ENCODE peak calls at places on chromosome 19, in seven cellular contexts. I is fibroblast of pulmonary artery, E is lower leg skin, M is kidney, P is transverse colon, G is ascending aorta, T is stomach. Y is an unnamed sample.

GRCh38 chr19:16000024-16000687 is 51.3 kb downstream of the OR10H4 start:
- DNase-seq in I (no peak), E (no peak), G (no peak), M (no peak), T (no peak), P (no peak), Y (no peak)

GRCh38 chr19:31511098-31511497 is 161.9 kb upstream of the TSHZ3 start:
- DNase-seq in I (no peak), E (no peak), P (no peak), T (no peak), M (no peak), G (no peak), Y (no peak)

GRCh38 chr19:49272204-49272603 is 52.8 kb downstream of the SLC6A16 start:
- DNase-seq in E (peak; percentile 18), G (no peak), M (no peak), I (peak; percentile 32), P (no peak), T (no peak), Y (no peak)

GRCh38 chr19:33819875-33820781 is 23.5 kb downstream of the KCTD15 start:
- DNase-seq in I (peak; percentile 88), M (peak; percentile 95), T (peak; percentile 88), G (peak; percentile 30), P (peak; percentile 82), E (peak; percentile 91), Y (peak; percentile 78)

GRCh38 chr19:32879741-32880140 is 10.2 kb upstream of the SLC7A9 start:
- DNase-seq in E (no peak), I (no peak), P (no peak), M (no peak), T (peak; percentile 21), G (no peak), Y (no peak)

GRCh38 chr19:18850560-18851375 is 19.0 kb downstream of the UPF1 start:
- DNase-seq in P (no peak), G (no peak), E (no peak), I (no peak), T (no peak), M (peak; percentile 76), Y (no peak)

GRCh38 chr19:778910-779653 is 18.2 kb upstream of the PTBP1 start:
- DNase-seq in P (peak; percentile 38), E (peak; percentile 84), M (peak; percentile 82), T (no peak), G (no peak), I (peak; percentile 95), Y (no peak)

GRCh38 chr19:42242512-42243409 is at the start of gene GSK3A:
- DNase-seq in G (peak; percentile 98), P (peak; percentile 98), M (peak; percentile 99), I (peak; percentile 100), E (peak; percentile 99), T (peak; percentile 98), Y (peak; percentile 98)

GRCh38 chr19:27746691-27747380 is 1466.1 kb downstream of the UQCRFS1 start:
- DNase-seq in I (peak; percentile 13), T (peak; percentile 39), E (peak; percentile 9), G (no peak), M (peak; percentile 65), P (peak; percentile 21), Y (peak; percentile 59)

GRCh38 chr19:50555447-50556235 is 12.6 kb downstream of the LRRC4B start:
- DNase-seq in G (no peak), E (no peak), P (no peak), I (peak; percentile 11), M (no peak), T (no peak), Y (no peak)

GRCh38 chr19:57803594-57804325 is 11.0 kb downstream of the ZNF552 start:
- DNase-seq in I (peak; percentile 83), G (no peak), T (peak; percentile 43), P (peak; percentile 26), E (no peak), M (no peak), Y (no peak)

GRCh38 chr19:44642375-44642774 is 1.3 kb upstream of the PVR start:
- DNase-seq in M (no peak), T (no peak), E (no peak), P (no peak), G (no peak), I (no peak), Y (no peak)

GRCh38 chr19:44645407-44646048 is 1.8 kb downstream of the PVR start:
- DNase-seq in M (no peak), E (no peak), G (no peak), I (no peak), P (no peak), T (no peak), Y (no peak)

GRCh38 chr19:44644391-44645016 is 794 bp downstream of the PVR start:
- DNase-seq in T (no peak), M (no peak), P (peak; percentile 27), E (no peak), G (no peak), I (peak; percentile 37), Y (peak; percentile 21)

GRCh38 chr19:44641866-44642265 is 1.8 kb upstream of the PVR start:
- DNase-seq in P (no peak), I (no peak), M (no peak), G (no peak), E (no peak), T (no peak), Y (no peak)

GRCh38 chr19:44643605-44644390 is at the start of gene PVR:
- DNase-seq in I (peak; percentile 68), P (peak; percentile 75), G (peak; percentile 18), T (peak; percentile 72), M (peak; percentile 89), E (no peak), Y (peak; percentile 34)
- TF ChIP-seq CTCF in I (no peak), P (no peak), G (no peak), T (no peak), M (no peak), E (no peak), Y (no peak)

GRCh38 chr19:3295581-3295980 is 70.8 kb upstream of the NFIC start:
- DNase-seq in G (no peak), P (no peak), E (no peak), M (no peak), I (no peak), T (no peak), Y (no peak)

GRCh38 chr19:3296446-3296845 is 69.9 kb upstream of the NFIC start:
- DNase-seq in T (no peak), P (no peak), I (no peak), E (no peak), G (no peak), M (no peak), Y (no peak)

GRCh38 chr19:3302755-3303154 is 63.6 kb upstream of the NFIC start:
- DNase-seq in M (no peak), E (no peak), G (no peak), I (no peak), P (no peak), T (no peak), Y (no peak)

GRCh38 chr19:3296034-3296433 is 70.3 kb upstream of the NFIC start:
- DNase-seq in E (no peak), I (no peak), P (no peak), G (no peak), M (no peak), T (no peak), Y (no peak)

DNA sequence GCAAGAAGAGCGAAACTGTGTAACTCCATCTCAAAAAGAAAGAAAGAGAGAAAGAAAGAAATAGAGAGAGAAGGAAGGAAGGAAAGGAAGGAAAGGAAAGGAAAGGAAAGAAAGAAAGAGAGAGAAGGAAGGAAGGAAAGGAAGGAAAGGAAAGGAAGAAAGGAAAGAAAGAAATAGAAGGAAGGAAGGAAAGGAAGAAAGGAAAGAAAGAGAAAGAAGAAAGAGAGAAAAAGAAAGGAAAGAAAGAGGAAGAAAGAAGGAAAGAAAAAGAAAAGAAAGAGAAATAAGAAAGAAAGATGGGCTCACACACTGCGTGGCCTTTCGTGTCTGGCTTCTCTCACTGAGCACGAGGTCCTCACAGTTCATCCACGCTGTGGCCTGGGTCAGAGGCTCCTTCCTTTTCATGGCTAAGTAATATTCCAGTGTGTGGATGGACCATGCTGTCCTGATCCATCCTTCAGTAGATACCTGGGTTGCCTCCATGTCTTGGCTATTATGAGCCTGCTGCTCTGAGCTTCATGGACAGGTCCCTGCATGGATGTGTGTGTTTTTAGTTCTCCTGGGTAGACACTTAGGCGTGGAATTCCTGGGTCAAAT is 67.4 kb upstream of the NFIC start:
- DNase-seq in M (no peak), G (no peak), T (no peak), P (no peak), I (no peak), E (no peak), Y (no peak)
- H3K4me3 ChIP-seq in M (no peak overlapping the region), G (no peak overlapping the region), T (no peak overlapping the region), P (no peak overlapping the region), I (no peak overlapping the region), E (no peak overlapping the region), Y (no peak overlapping the region)

GRCh38 chr19:55538132-55538531 is 1.2 kb upstream of the SBK2 start:
- DNase-seq in G (no peak), M (no peak), P (no peak), T (no peak), I (no peak), E (no peak), Y (no peak)

GRCh38 chr19:55535579-55536350 is 1.2 kb downstream of the SBK2 start:
- DNase-seq in T (no peak), P (no peak), G (no peak), E (no peak), I (no peak), M (no peak), Y (no peak)

GRCh38 chr19:55536366-55536765 is 567 bp downstream of the SBK2 start:
- DNase-seq in P (no peak), I (no peak), E (no peak), T (no peak), M (no peak), G (no peak), Y (no peak)

GRCh38 chr19:55537741-55538111 is 793 bp upstream of the SBK2 start:
- DNase-seq in I (no peak), M (no peak), P (no peak), G (no peak), E (no peak), T (no peak), Y (no peak)

GRCh38 chr19:55536951-55537740 is at the start of gene SBK2:
- DNase-seq in T (no peak), G (no peak), I (no peak), P (no peak), M (no peak), E (no peak), Y (no peak)
- TF ChIP-seq CTCF in T (no peak), G (no peak), I (peak; percentile 8), P (no peak), M (no peak), E (no peak), Y (no peak)

GRCh38 chr19:11577451-11578341 is at the start of gene ACP5:
- DNase-seq in E (no peak), P (no peak), T (no peak), I (no peak), G (no peak), M (no peak), Y (no peak)
- H3K4me3 ChIP-seq in E (peak within 1 kb of the TSS; percentile 9), P (peak within 1 kb of the TSS; percentile 46), T (peak within 1 kb of the TSS; percentile 45), I (no peak within 1 kb of the TSS), G (peak within 1 kb of the TSS; percentile 57), M (peak within 1 kb of the TSS; percentile 64), Y (peak within 1 kb of the TSS; percentile 64)

Y was measured in breast epithelium.